ENCODE peak calls at places on chromosome 2, in seven cellular contexts. O is prostate gland, T is DND-41, K is AG10803, J is foreskin keratinocyte, Y is glutamatergic neuron, I is neural progenitor cell. H is an unnamed sample.

GRCh38 chr2:11998626-11999378 is 252.4 kb downstream of the LPIN1 start:
- DNase-seq in O (no peak), T (no peak), K (peak; percentile 66), J (no peak), Y (no peak), I (no peak), H (no peak)

GRCh38 chr2:138122891-138123290 is 158.6 kb downstream of the HNMT start:
- DNase-seq in O (no peak), T (no peak), K (no peak), J (peak; percentile 68), Y (no peak), I (no peak), H (no peak)

GRCh38 chr2:70509565-70509964 is 44.1 kb downstream of the TGFA start:
- DNase-seq in O (no peak), T (no peak), K (peak; percentile 76), J (peak; percentile 35), Y (no peak), I (no peak), H (no peak)

GRCh38 chr2:95353055-95353575 is 49.4 kb upstream of the FAHD2A start:
- DNase-seq in O (no peak), T (no peak), K (no peak), J (no peak), Y (no peak), I (no peak), H (no peak)

GRCh38 chr2:169012812-169013627 is 18.1 kb downstream of the ABCB11 start:
- DNase-seq in O (no peak), T (no peak), K (no peak), J (no peak), Y (no peak), I (no peak), H (no peak)

GRCh38 chr2:6913415-6914157 is 3.6 kb upstream of the RNF144A start:
- DNase-seq in O (no peak), T (no peak), K (no peak), J (no peak), Y (no peak), I (no peak), H (no peak)

GRCh38 chr2:7272180-7272579 is 355.0 kb downstream of the RNF144A start:
- DNase-seq in O (no peak), T (no peak), K (peak; percentile 80), J (peak; percentile 59), Y (no peak), I (no peak), H (peak; percentile 1)

GRCh38 chr2:175823291-175824073 is 178.6 kb downstream of the LNPK start:
- DNase-seq in O (no peak), T (no peak), K (peak; percentile 33), J (no peak), Y (no peak), I (peak; percentile 30), H (no peak)

GRCh38 chr2:97861177-97861576 is 134.6 kb downstream of the TMEM131 start:
- DNase-seq in O (no peak), T (no peak), K (no peak), J (no peak), Y (no peak), I (no peak), H (no peak)

GRCh38 chr2:25324905-25325592 is 16.7 kb downstream of the DNMT3A start:
- DNase-seq in O (no peak), T (no peak), K (peak; percentile 70), J (no peak), Y (no peak), I (no peak), H (no peak)

GRCh38 chr2:209074711-209075110 is 349.1 kb upstream of the MAP2 start:
- DNase-seq in O (no peak), T (no peak), K (no peak), J (no peak), Y (no peak), I (no peak), H (no peak)

GRCh38 chr2:233273120-233273519 is 21.6 kb downstream of the ATG16L1 start:
- DNase-seq in O (no peak), T (no peak), K (no peak), J (no peak), Y (no peak), I (no peak), H (no peak)

GRCh38 chr2:171864357-171864985 is 29.6 kb downstream of the SLC25A12 start:
- DNase-seq in O (no peak), T (peak; percentile 48), K (no peak), J (peak; percentile 31), Y (no peak), I (no peak), H (no peak)

GRCh38 chr2:42558827-42559226 is 9.6 kb upstream of the MTA3 start:
- DNase-seq in O (no peak), T (no peak), K (no peak), J (no peak), Y (no peak), I (no peak), H (no peak)

GRCh38 chr2:171160630-171161424 is at the start of gene TLK1:
- DNase-seq in O (peak; percentile 74), T (peak; percentile 82), K (peak; percentile 69), J (no peak), Y (peak; percentile 73), I (peak; percentile 91), H (no peak)

GRCh38 chr2:105378276-105378840 is 20.5 kb downstream of the FHL2 start:
- DNase-seq in O (no peak), T (no peak), K (no peak), J (no peak), Y (no peak), I (no peak), H (no peak)

GRCh38 chr2:172829229-172829628 is 93.6 kb downstream of the RAPGEF4 start:
- DNase-seq in O (no peak), T (no peak), K (peak; percentile 68), J (peak; percentile 37), Y (no peak), I (no peak), H (no peak)

GRCh38 chr2:135657806-135658582 is 83.7 kb upstream of the UBXN4 start:
- DNase-seq in O (no peak), T (peak; percentile 87), K (no peak), J (no peak), Y (no peak), I (no peak), H (no peak)

GRCh38 chr2:121475811-121476571 is 54.7 kb upstream of the RNU4ATAC start:
- DNase-seq in O (no peak), T (no peak), K (no peak), J (no peak), Y (no peak), I (no peak), H (no peak)

GRCh38 chr2:74554821-74555531 is 456 bp downstream of the DOK1 start:
- DNase-seq in O (no peak), T (peak; percentile 58), K (no peak), J (no peak), Y (peak; percentile 63), I (peak; percentile 79), H (no peak)

GRCh38 chr2:73984922-73985317 is 210 bp downstream of the TET3 start:
- DNase-seq in O (peak; percentile 47), T (peak; percentile 78), K (no peak), J (no peak), Y (peak; percentile 72), I (peak; percentile 83), H (no peak)

GRCh38 chr2:17429130-17429529 is 89.1 kb downstream of the RAD51AP2 start:
- DNase-seq in O (no peak), T (no peak), K (peak; percentile 68), J (peak; percentile 97), Y (no peak), I (no peak), H (no peak)

GRCh38 chr2:23587330-23587729 is 202.4 kb downstream of the KLHL29 start:
- DNase-seq in O (no peak), T (no peak), K (no peak), J (no peak), Y (no peak), I (no peak), H (no peak)

DNA sequence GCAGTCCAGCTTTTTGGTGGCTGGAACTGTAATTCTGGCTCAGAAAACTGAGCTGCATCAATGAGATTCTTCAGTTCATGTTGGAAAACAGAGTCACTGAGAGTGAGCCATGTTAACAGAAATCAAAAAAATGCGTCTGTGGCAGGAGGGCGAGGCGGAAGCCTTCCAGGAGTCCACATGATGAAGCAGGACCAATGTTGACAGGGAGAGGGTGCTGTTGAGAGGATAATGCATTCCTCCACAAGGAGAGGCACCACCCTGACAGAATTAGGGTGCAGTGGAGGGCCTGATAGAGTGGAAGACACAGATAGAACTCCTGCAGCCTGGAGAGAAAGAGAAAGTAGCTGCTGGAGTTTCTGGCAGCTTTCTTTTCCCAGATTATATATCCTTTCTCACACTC is 111.5 kb downstream of the MGAT5 start:
- DNase-seq in O (no peak), T (no peak), K (no peak), J (no peak), Y (no peak), I (peak; percentile 23), H (no peak)
- TF ChIP-seq CTCF in O (no peak), T (peak; percentile 47), K (peak; percentile 23), J (peak; percentile 58), Y (no peak), I (peak; percentile 28), H (peak; percentile 16)

GRCh38 chr2:126657636-126658315 is 1.8 kb downstream of the GYPC start:
- DNase-seq in O (peak; percentile 26), T (peak; percentile 83), K (peak; percentile 100), J (no peak), Y (peak; percentile 36), I (peak; percentile 73), H (peak; percentile 97)

GRCh38 chr2:126657146-126657635 is 1.2 kb downstream of the GYPC start:
- DNase-seq in O (no peak), T (peak; percentile 58), K (peak; percentile 92), J (no peak), Y (no peak), I (peak; percentile 38), H (peak; percentile 95)

GRCh38 chr2:126660068-126660467 is 4.1 kb downstream of the GYPC start:
- DNase-seq in O (no peak), T (no peak), K (no peak), J (no peak), Y (no peak), I (no peak), H (no peak)

GRCh38 chr2:126658316-126658909 is 2.5 kb downstream of the GYPC start:
- DNase-seq in O (no peak), T (peak; percentile 21), K (no peak), J (no peak), Y (no peak), I (no peak), H (no peak)

GRCh38 chr2:126658910-126659613 is 3.1 kb downstream of the GYPC start:
- DNase-seq in O (no peak), T (no peak), K (peak; percentile 87), J (no peak), Y (no peak), I (no peak), H (peak; percentile 49)
- TF ChIP-seq CTCF in O (no peak), T (no peak), K (no peak), J (no peak), Y (no peak), I (no peak), H (no peak)

DNA sequence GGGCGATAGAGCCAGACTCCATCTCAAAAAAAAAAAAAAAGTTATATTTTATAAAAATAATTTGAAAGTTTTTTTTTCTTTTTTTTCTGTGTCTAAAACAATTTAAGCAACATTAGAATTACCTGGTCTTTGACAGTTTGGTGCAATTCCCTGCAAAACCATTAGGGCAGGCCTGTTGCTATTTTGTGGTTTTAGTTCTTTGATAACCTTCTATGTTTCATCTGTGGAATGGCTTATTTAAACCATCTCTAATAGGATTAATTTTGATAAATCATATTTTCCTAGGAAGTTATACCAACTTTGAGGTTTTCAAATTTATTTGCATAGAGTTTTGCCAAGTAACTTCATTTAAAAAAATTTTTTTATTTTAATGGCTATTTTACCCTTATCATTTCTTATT is 141.2 kb upstream of the TWIST2 start:
- DNase-seq in O (no peak), T (no peak), K (no peak), J (no peak), Y (no peak), I (no peak), H (no peak)
- TF ChIP-seq CTCF in O (no peak), T (no peak), K (peak; percentile 44), J (peak; percentile 50), Y (peak; percentile 71), I (peak; percentile 32), H (peak; percentile 25)

GRCh38 chr2:10046899-10047298 is 3.5 kb downstream of the KLF11 start:
- DNase-seq in O (no peak), T (no peak), K (peak; percentile 16), J (no peak), Y (no peak), I (no peak), H (no peak)
- TF ChIP-seq CTCF in O (no peak), T (no peak), K (no peak), J (no peak), Y (no peak), I (no peak), H (no peak)

H was measured in HFF-Myc.